ENCODE peak calls at places on chromosomes 16 and 17, in eight cellular contexts. X is spleen, P is HepG2, M is transverse colon, U is sigmoid colon, L is prostate gland, B is stomach, A is K562. S is an unnamed sample. For H3K4me1, the result is how much of the 10 kb centered on the place peaks cover.

GRCh38 chr16:67562526-67562917 is at the start of gene CTCF:
- DNase-seq in X (peak), P (peak), M (peak), U (peak), L (peak), B (peak), A (peak), S (no peak)

GRCh38 chr17:14356043-14356637 is 55.3 kb downstream of the HS3ST3B1 start:
- DNase-seq in X (no peak), P (no peak), M (no peak), U (no peak), L (no peak), B (no peak), A (no peak), S (no peak)

GRCh38 chr17:45288825-45289224 is 26.9 kb upstream of the SPATA32 start:
- DNase-seq in X (no peak), P (no peak), M (no peak), U (peak), L (peak), B (peak), A (no peak), S (no peak)

GRCh38 chr17:37358098-37358829 is 17.5 kb upstream of the C17orf78 start:
- DNase-seq in X (peak), P (peak), M (peak), U (peak), L (peak), B (peak), A (peak), S (no peak)

GRCh38 chr17:46766493-46767491 is 51.7 kb downstream of the WNT3 start:
- DNase-seq in X (no peak), P (no peak), M (no peak), U (no peak), L (no peak), B (peak), A (no peak), S (peak)

GRCh38 chr17:80260791-80261158 is at the start of gene RNF213:
- DNase-seq in X (peak), P (no peak), M (peak), U (no peak), L (peak), B (peak), A (peak), S (no peak)

GRCh38 chr16:87848676-87849345 is 20.5 kb downstream of the SLC7A5 start:
- DNase-seq in X (no peak), P (no peak), M (no peak), U (no peak), L (no peak), B (peak), A (no peak), S (no peak)

GRCh38 chr17:64063766-64064224 is 43.4 kb upstream of the ICAM2 start:
- DNase-seq in X (peak), P (peak), M (peak), U (peak), L (peak), B (peak), A (peak), S (no peak)

GRCh38 chr17:40540448-40540847 is 24.8 kb downstream of the CCR7 start:
- DNase-seq in X (peak), P (no peak), M (no peak), U (peak), L (no peak), B (no peak), A (no peak), S (no peak)

GRCh38 chr17:45123076-45123770 is 9.1 kb downstream of the PLCD3 start:
- DNase-seq in X (no peak), P (peak), M (no peak), U (no peak), L (no peak), B (no peak), A (no peak), S (no peak)

GRCh38 chr17:65228734-65229390 is 91.7 kb downstream of the RGS9 start:
- DNase-seq in X (no peak), P (no peak), M (no peak), U (no peak), L (no peak), B (no peak), A (peak), S (no peak)

GRCh38 chr16:17070882-17071592 is 399.7 kb downstream of the XYLT1 start:
- DNase-seq in X (peak), P (no peak), M (peak), U (no peak), L (peak), B (peak), A (peak), S (no peak)

GRCh38 chr16:53775821-53776431 is 72.0 kb downstream of the FTO start:
- DNase-seq in X (no peak), P (peak), M (peak), U (no peak), L (peak), B (peak), A (no peak), S (no peak)

GRCh38 chr17:42230225-42230624 is 35.9 kb upstream of the GHDC start:
- DNase-seq in X (no peak), P (no peak), M (no peak), U (peak), L (no peak), B (no peak), A (no peak), S (no peak)

GRCh38 chr17:51164911-51165679 is 1.1 kb upstream of the NME2 start:
- DNase-seq in X (peak), P (peak), M (no peak), U (no peak), L (no peak), B (no peak), A (no peak), S (peak)

GRCh38 chr16:17359778-17360177 is 111.0 kb downstream of the XYLT1 start:
- DNase-seq in X (peak), P (no peak), M (no peak), U (no peak), L (no peak), B (no peak), A (no peak), S (no peak)

GRCh38 chr16:75265911-75266701 is 14.7 kb upstream of the BCAR1 start:
- DNase-seq in X (no peak), P (peak), M (peak), U (peak), L (peak), B (peak), A (peak), S (no peak)

GRCh38 chr17:83155128-83156081 is 76.0 kb downstream of the METRNL start:
- DNase-seq in X (peak), P (no peak), M (no peak), U (peak), L (no peak), B (no peak), A (no peak), S (peak)

GRCh38 chr17:66343531-66344078 is 41.2 kb downstream of the PRKCA start:
- DNase-seq in X (no peak), P (peak), M (no peak), U (no peak), L (no peak), B (no peak), A (peak), S (no peak)

GRCh38 chr17:67623767-67624166 is 94.0 kb upstream of the NOL11 start:
- DNase-seq in X (no peak), P (no peak), M (no peak), U (no peak), L (no peak), B (no peak), A (no peak), S (no peak)

GRCh38 chr16:50644730-50645129 is 36.4 kb downstream of the SNX20 start:
- DNase-seq in X (no peak), P (no peak), M (peak), U (no peak), L (no peak), B (peak), A (no peak), S (no peak)

GRCh38 chr16:426115-426905 is 861 bp downstream of the RAB11FIP3 start:
- DNase-seq in X (peak), P (no peak), M (peak), U (no peak), L (no peak), B (no peak), A (peak), S (no peak)

GRCh38 chr17:8359769-8360168 is 16.7 kb downstream of the KRABD2 start:
- DNase-seq in X (no peak), P (no peak), M (no peak), U (no peak), L (no peak), B (no peak), A (peak), S (no peak)

GRCh38 chr16:14539156-14539555 is 90.9 kb downstream of the PARN start:
- DNase-seq in X (no peak), P (no peak), M (no peak), U (no peak), L (no peak), B (no peak), A (no peak), S (no peak)

GRCh38 chr16:56690420-56691122 is 8.3 kb downstream of the MT1X start:
- DNase-seq in X (no peak), P (no peak), M (no peak), U (no peak), L (no peak), B (no peak), A (no peak), S (no peak)

GRCh38 chr17:33292981-33293867 is at the start of gene ASIC2:
- DNase-seq in X (peak), P (no peak), M (peak), U (no peak), L (no peak), B (no peak), A (no peak), S (no peak)

GRCh38 chr16:13957197-13958078 is 37.5 kb downstream of the ERCC4 start:
- DNase-seq in X (no peak), P (peak), M (peak), U (peak), L (peak), B (peak), A (peak), S (no peak)

GRCh38 chr17:4796550-4796915 is 569 bp downstream of the PSMB6 start:
- DNase-seq in X (no peak), P (peak), M (peak), U (no peak), L (no peak), B (no peak), A (peak), S (no peak)

GRCh38 chr16:49745434-49745833 is 110.5 kb downstream of the ZNF423 start:
- DNase-seq in X (no peak), P (no peak), M (no peak), U (no peak), L (no peak), B (no peak), A (no peak), S (no peak)

GRCh38 chr17:2828396-2829038 is 32.3 kb downstream of the RAP1GAP2 start:
- DNase-seq in X (peak), P (peak), M (peak), U (peak), L (no peak), B (peak), A (peak), S (no peak)

DNA sequence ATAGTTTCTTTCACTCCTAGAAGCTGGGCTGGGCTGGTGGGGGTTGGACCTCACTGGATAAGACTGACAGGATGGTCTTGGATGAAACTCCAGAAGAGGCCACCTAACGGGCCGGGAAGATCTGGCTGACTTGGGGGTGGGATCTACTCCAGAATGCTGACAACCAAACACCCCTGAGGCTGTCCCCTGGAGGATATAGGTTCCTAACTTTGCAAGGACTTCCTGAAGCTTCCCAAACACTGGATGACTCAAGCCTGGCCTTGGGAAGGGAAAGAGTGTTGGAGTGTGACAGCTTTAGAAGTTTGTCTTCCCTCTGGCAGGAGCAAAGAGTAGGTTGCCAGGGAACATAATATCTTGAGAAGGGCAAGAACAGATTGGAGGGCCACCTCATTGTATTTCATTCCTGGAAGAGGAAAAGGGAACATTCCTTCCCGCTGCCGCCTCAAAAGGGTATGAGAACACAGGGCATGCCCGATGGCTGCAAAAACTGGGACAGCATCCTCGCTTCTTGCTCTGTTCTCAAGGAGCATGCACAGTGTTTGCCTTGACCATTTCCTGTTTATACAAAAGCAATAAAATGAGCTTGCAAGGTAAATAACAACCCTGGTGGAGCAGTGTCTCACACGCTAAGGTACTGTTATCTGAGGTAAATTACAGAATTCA is 6.8 kb upstream of the CYB5B start:
- DNase-seq in X (no peak), P (peak), M (no peak), U (no peak), L (peak), B (no peak), A (no peak), S (no peak)
- TF ChIP-seq POLR2AphosphoS5 in X (no peak), P (no peak), M (no peak), U (no peak), L (peak), B (peak), A (no peak), S (no peak)

GRCh38 chr17:81331527-81332043 is 36.5 kb upstream of the SLC38A10 start:
- DNase-seq in X (no peak), P (no peak), M (no peak), U (no peak), L (no peak), B (no peak), A (no peak), S (no peak)
- H3K4me1 ChIP-seq in X (under half), P (half or more), M (under half), U (under half), L (under half), B (under half), A (under half), S (under half)

DNA sequence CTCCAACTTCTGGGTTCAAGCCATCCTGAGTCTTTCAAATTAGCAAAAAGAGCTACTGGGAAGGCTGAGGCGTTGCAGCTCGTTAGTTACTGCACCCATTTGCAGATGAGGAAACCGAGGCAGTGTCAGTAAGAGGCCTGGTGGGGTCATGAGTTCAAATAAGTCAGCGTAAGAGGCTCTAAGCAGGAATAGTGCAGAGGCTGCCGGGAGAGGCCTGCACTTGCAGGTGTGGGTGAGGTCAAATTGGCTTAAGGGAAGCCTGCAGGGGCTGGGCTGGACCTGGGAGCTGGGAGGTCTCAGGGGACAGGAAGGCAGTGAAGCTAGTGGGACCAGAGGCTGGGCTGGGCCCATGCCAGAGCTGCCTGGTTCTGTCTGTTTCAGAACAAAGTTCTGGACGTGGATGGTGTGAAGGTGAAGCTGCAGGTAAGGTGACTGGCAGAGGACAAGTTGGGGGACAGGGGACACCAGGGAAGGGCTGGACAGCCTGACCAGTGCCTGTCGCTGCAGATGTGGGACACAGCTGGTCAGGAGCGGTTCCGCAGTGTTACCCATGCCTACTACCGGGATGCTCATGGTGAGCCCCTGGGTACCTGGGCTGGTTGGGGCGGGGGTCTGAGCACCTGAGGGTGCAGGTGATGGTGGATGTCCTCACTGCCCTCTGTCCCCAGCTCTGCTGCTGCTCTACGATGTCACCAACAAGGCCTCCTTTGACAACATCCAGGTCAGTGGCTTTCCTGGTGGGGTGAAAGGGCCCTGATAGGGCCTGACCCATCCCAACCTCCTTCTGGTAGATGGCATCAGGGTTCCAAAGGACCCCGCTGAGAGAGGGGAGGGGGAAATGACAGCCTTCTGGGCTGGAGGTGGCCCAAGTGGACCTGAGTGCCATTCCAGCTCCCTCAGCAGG is 3.0 kb downstream of the RAB26 start:
- DNase-seq in X (peak), P (no peak), M (no peak), U (no peak), L (no peak), B (no peak), A (peak), S (no peak)
- TF ChIP-seq POLR2AphosphoS5 in X (peak), P (peak), M (no peak), U (no peak), L (no peak), B (no peak), A (peak), S (no peak)

GRCh38 chr16:21222495-21223337 is 10.8 kb upstream of the ANKS4B start:
- DNase-seq in X (no peak), P (no peak), M (peak), U (no peak), L (no peak), B (no peak), A (no peak), S (peak)
- H3K4me1 ChIP-seq in X (under half), P (under half), M (under half), U (under half), L (under half), B (under half), A (under half), S (under half)

DNA sequence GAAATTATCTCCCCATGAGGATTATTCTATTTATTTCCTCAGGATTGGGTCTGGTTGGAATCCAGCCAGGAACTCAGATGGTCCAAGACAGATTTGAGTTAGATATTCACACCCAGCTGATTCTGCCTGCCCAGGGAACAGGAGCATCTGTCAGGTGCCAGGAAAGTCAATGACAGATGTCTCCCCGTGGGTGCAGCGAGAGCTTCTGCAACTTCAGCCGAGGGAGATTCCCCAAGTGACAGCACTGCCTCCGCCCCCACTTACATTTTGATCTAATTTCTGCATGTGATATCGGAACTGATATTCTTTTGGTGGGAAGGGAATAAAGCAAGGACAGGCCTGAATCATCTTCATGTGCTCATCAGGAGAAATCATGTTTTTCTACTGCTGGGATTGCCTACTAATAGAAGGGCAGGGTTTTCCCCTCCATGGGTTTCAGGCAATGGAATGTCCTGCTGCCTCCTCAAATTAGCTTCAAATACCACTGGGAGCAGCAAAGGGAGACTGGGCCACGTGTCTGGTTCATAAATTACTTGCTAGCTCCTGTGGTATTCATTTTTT is 15.7 kb upstream of the DHX8 start:
- DNase-seq in X (no peak), P (no peak), M (no peak), U (peak), L (no peak), B (no peak), A (no peak), S (no peak)
- TF ChIP-seq POLR2AphosphoS5 in X (no peak), P (no peak), M (no peak), U (peak), L (no peak), B (no peak), A (no peak), S (no peak)

DNA sequence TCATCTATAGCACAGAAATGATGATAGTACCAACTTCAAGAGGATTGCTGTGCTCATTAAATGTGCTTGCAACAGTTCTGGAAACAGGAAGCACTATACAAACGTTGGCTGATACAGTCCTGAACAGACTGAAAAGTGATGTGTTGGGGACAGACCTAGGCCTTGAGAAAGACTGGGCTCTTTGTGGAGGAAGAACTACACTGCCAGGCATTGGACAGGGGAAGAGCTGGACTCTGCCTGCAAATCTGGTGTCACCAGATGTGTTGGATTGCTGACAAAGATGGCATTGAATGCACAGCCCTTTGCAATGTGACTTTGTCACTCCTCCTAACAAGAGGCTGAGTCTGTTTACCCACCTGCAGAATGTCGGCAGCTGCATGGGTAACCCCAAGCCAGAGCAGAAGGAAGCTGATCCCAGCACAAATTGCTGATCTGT is 12.4 kb upstream of the ST6GALNAC2 start:
- DNase-seq in X (no peak), P (peak), M (no peak), U (no peak), L (no peak), B (no peak), A (no peak), S (no peak)
- H3K4me1 ChIP-seq in X (under half), P (half or more), M (under half), U (under half), L (under half), B (under half), A (under half), S (under half)

S was measured in vagina.